ENCODE peak calls at places on chromosome 12, in four cellular contexts. M is IMR-90, H is GM12878, B is K562. I is an unnamed sample.

GRCh38 chr12:6295187-6295811 is 15.2 kb upstream of the PLEKHG6 start:
- DNase-seq in M (peak), H (no peak), B (peak), I (peak)

GRCh38 chr12:77537648-77538047 is 293.0 kb upstream of the NAV3 start:
- DNase-seq in M (no peak), H (no peak), B (no peak), I (no peak)

GRCh38 chr12:17381211-17381610 is 708.8 kb downstream of the RERGL start:
- DNase-seq in M (no peak), H (no peak), B (no peak), I (no peak)

GRCh38 chr12:61452076-61452475 is 808.1 kb upstream of the USP15 start:
- DNase-seq in M (no peak), H (no peak), B (no peak), I (no peak)

GRCh38 chr12:17334784-17335183 is 728.8 kb upstream of the LMO3 start:
- DNase-seq in M (no peak), H (no peak), B (no peak), I (no peak)

GRCh38 chr12:114770323-114770722 is 86.3 kb upstream of the TBX3 start:
- DNase-seq in M (no peak), H (no peak), B (no peak), I (no peak)

GRCh38 chr12:47964102-47964723 is 817 bp downstream of the TMEM106C start:
- DNase-seq in M (no peak), H (no peak), B (peak), I (peak)

GRCh38 chr12:93178154-93178878 is 199.4 kb upstream of the NUDT4 start:
- DNase-seq in M (no peak), H (no peak), B (no peak), I (peak)

GRCh38 chr12:108307006-108307405 is 32.1 kb downstream of the CMKLR1 start:
- DNase-seq in M (peak), H (no peak), B (no peak), I (no peak)

GRCh38 chr12:111067498-111067897 is 147.1 kb upstream of the MYL2 start:
- DNase-seq in M (no peak), H (no peak), B (no peak), I (no peak)

GRCh38 chr12:45655753-45656152 is 73.8 kb upstream of the ARID2 start:
- DNase-seq in M (no peak), H (no peak), B (no peak), I (no peak)

GRCh38 chr12:126362964-126363363 is 1297.7 kb downstream of the AACS start:
- DNase-seq in M (no peak), H (no peak), B (no peak), I (no peak)

GRCh38 chr12:57729321-57729844 is 9.2 kb downstream of the AGAP2 start:
- DNase-seq in M (no peak), H (no peak), B (no peak), I (no peak)

GRCh38 chr12:57732270-57732669 is 6.3 kb downstream of the AGAP2 start:
- DNase-seq in M (no peak), H (no peak), B (no peak), I (no peak)

GRCh38 chr12:57731411-57732080 is 7.0 kb downstream of the AGAP2 start:
- DNase-seq in M (no peak), H (no peak), B (no peak), I (no peak)

GRCh38 chr12:57732726-57733593 is 5.6 kb downstream of the AGAP2 start:
- DNase-seq in M (peak), H (no peak), B (no peak), I (no peak)

GRCh38 chr12:57730336-57731067 is 8.0 kb downstream of the AGAP2 start:
- DNase-seq in M (no peak), H (no peak), B (no peak), I (no peak)
- TF ChIP-seq FOS in M (no peak), H (no peak), B (no peak), I (no peak)

DNA sequence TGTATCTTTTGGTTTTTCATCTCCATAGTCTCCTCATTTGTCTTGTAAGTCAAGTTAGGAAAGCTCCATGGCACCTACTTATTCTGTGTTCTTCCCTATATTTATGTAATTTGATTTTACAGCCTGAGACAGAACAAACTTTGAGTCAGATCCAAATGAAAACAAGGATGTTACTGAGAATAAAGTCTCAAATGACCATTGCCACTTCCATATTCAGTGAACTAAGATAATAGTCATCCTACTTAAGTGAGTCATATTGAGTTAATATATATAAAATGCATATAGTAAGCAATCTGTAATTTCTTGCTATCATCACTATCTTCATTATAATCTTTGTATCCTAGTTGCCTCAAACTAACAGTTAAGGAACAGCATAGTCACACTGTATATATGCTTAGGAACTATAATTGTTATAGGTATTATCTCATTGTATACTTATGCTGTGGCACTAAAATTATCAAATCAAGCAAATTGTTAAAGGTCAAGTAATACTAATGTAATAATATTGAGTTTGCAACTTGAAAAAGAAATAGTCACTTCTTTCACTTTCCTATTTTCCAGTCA is 30.8 kb downstream of the TMTC3 start:
- DNase-seq in M (peak), H (no peak), B (no peak), I (peak)
- TF ChIP-seq FOS in M (no peak), H (no peak), B (no peak), I (peak)

GRCh38 chr12:34401659-34402227 is 379.4 kb downstream of the ALG10 start:
- DNase-seq in M (no peak), H (no peak), B (no peak), I (no peak)

GRCh38 chr12:34398706-34399630 is 376.7 kb downstream of the ALG10 start:
- DNase-seq in M (no peak), H (no peak), B (no peak), I (no peak)

GRCh38 chr12:34400986-34401658 is 378.8 kb downstream of the ALG10 start:
- DNase-seq in M (no peak), H (no peak), B (no peak), I (no peak)

GRCh38 chr12:34399631-34400422 is 377.5 kb downstream of the ALG10 start:
- DNase-seq in M (no peak), H (no peak), B (no peak), I (no peak)

DNA sequence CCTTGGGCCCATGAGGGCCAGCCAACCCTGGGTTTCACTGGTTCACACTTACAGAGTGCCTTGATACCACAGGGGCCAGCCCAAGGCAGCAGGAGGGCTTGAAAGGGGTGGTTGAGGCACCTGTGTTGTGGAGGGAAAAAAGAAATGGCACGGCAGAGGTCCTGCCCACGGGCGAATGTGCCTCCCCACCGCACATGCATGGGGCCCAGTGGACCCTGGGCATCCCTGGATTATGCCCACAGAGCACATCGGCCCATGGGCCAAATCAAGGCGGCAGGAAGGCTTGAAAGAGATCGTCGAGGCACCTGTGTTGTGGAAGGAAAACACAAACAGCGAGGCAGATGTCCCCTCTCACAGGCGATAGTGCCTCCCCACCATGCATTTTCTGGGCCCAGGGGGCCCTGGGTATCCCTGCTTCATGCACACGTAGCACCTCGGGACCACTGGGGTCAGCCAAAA is 378.2 kb downstream of the ALG10 start:
- DNase-seq in M (no peak), H (no peak), B (no peak), I (no peak)
- TF ChIP-seq FOS in M (no peak), H (no peak), B (no peak), I (no peak)

GRCh38 chr12:23600936-23601335 is 348.5 kb downstream of the SOX5 start:
- DNase-seq in M (no peak), H (no peak), B (no peak), I (no peak)

GRCh38 chr12:23596568-23596967 is 352.9 kb downstream of the SOX5 start:
- DNase-seq in M (no peak), H (no peak), B (no peak), I (no peak)
- TF ChIP-seq FOS in M (no peak), H (no peak), B (no peak), I (no peak)

GRCh38 chr12:102501773-102502172 is 21.4 kb upstream of the IGF1 start:
- DNase-seq in M (no peak), H (no peak), B (no peak), I (no peak)
- TF ChIP-seq FOS in M (no peak), H (no peak), B (no peak), I (no peak)

GRCh38 chr12:51406859-51407258 is 15.7 kb upstream of the GALNT6 start:
- DNase-seq in M (no peak), H (no peak), B (no peak), I (no peak)

GRCh38 chr12:51404627-51405026 is 13.4 kb upstream of the GALNT6 start:
- DNase-seq in M (no peak), H (no peak), B (no peak), I (no peak)

GRCh38 chr12:51407604-51408003 is 16.4 kb upstream of the GALNT6 start:
- DNase-seq in M (no peak), H (no peak), B (no peak), I (no peak)

GRCh38 chr12:51406299-51406698 is 15.1 kb upstream of the GALNT6 start:
- DNase-seq in M (no peak), H (no peak), B (no peak), I (no peak)

DNA sequence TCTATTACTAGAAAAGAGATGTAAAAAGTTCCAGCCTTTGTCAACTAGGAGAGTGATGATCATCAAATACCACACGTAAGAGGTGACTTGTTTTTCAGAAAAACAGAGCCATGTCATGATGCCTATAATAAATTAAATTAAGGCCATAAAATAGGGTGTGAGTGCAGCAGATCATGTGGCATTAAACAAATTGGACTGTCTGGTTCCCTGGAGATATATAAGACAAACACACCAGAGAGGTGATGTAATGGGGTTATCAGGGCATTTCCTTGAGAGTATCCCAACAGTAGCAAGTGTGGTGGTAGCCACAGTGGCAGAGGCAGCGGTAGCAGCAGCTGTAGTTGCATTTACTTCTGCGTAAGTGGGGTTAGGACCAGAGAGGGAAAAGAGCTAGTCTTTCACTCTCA is 14.6 kb upstream of the GALNT6 start:
- DNase-seq in M (no peak), H (no peak), B (no peak), I (no peak)
- TF ChIP-seq FOS in M (no peak), H (no peak), B (no peak), I (no peak)

DNA sequence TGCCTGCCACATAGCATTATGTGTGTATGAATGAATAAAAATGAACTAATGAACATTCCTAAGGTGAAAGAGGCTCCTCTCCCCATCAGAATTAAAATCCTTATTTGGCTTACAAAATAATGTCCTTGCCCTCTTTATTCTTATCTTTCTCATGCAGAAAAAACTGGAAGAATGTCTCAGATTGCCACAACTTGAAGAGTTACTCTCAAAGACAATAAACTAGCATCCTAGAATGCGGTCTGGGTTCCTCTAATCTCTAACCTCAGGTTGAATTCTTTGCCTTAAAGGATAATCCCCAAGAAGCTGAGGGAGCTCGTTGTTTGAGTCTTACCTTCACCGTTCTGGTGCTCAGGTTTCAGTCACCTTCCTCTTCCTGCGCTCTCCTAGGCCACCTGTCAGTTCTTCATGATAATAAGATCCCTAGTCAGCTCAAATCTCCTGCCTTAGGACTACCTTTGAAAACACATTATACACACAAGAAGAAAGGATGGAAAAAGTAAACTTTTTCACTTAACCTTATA is 147.1 kb downstream of the PHLDA1 start:
- DNase-seq in M (no peak), H (no peak), B (no peak), I (no peak)
- TF ChIP-seq FOS in M (no peak), H (no peak), B (no peak), I (no peak)

GRCh38 chr12:69329669-69330428 is 18.3 kb upstream of the LYZ start:
- DNase-seq in M (no peak), H (no peak), B (no peak), I (no peak)

GRCh38 chr12:69331482-69331845 is 16.7 kb upstream of the LYZ start:
- DNase-seq in M (no peak), H (no peak), B (no peak), I (no peak)

GRCh38 chr12:69332815-69333358 is 15.3 kb upstream of the LYZ start:
- DNase-seq in M (no peak), H (no peak), B (no peak), I (no peak)

GRCh38 chr12:69331846-69332684 is 16.1 kb upstream of the LYZ start:
- DNase-seq in M (no peak), H (no peak), B (no peak), I (no peak)

GRCh38 chr12:69330475-69331473 is 17.4 kb upstream of the LYZ start:
- DNase-seq in M (peak), H (no peak), B (peak), I (peak)
- TF ChIP-seq FOS in M (no peak), H (no peak), B (no peak), I (no peak)

GRCh38 chr12:71865757-71866536 is 26.4 kb downstream of the TBC1D15 start:
- DNase-seq in M (no peak), H (no peak), B (no peak), I (no peak)

GRCh38 chr12:71871116-71871515 is 31.6 kb downstream of the TBC1D15 start:
- DNase-seq in M (peak), H (no peak), B (no peak), I (no peak)

GRCh38 chr12:71867131-71867530 is 27.6 kb downstream of the TBC1D15 start:
- DNase-seq in M (no peak), H (no peak), B (no peak), I (peak)

GRCh38 chr12:71870409-71870808 is 30.9 kb downstream of the TBC1D15 start:
- DNase-seq in M (no peak), H (peak), B (no peak), I (no peak)

DNA sequence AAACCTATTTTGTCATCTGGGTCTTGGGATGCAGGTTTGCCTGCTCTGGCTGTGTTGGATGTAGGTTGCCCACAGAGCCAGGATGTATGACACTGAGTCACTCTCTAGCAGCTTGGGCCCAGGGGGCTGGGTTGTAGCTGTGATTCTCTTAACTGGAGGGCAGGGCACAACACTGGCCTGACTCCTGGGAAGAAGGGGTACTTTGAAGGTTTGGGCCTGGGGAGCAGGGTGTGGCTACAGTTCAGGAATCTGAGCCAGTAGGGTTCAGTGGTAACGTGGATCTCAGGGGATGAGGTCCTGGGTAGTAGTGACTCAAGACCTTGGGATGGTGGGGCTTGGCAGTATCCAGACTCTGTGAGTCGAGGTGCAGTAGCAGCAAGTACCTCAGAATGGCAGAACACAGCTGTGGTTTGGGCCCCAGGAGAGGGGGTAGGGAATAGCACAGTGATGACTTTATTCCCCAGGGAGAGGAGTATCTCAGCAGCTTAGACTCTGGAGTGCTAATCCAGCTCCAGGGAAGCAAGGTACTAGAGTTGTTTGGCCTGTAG is 25.7 kb downstream of the TBC1D15 start:
- DNase-seq in M (peak), H (no peak), B (no peak), I (peak)
- TF ChIP-seq FOS in M (no peak), H (no peak), B (no peak), I (no peak)

GRCh38 chr12:98894412-98895085 is 249.5 kb downstream of the APAF1 start:
- DNase-seq in M (no peak), H (no peak), B (no peak), I (no peak)

GRCh38 chr12:98893126-98893525 is 248.0 kb downstream of the APAF1 start:
- DNase-seq in M (no peak), H (no peak), B (no peak), I (no peak)

GRCh38 chr12:98896938-98897337 is 251.8 kb downstream of the APAF1 start:
- DNase-seq in M (peak), H (no peak), B (no peak), I (no peak)

GRCh38 chr12:98895086-98895651 is 250.1 kb downstream of the APAF1 start:
- DNase-seq in M (no peak), H (no peak), B (no peak), I (no peak)

GRCh38 chr12:98893601-98894411 is 248.7 kb downstream of the APAF1 start:
- DNase-seq in M (no peak), H (no peak), B (no peak), I (no peak)
- TF ChIP-seq FOS in M (no peak), H (no peak), B (no peak), I (no peak)